ENCODE peak calls at places on chromosomes 16 and 17, in ten cellular contexts. T, F, P, I, X, U, E, D, H and S are unnamed samples.

GRCh38 chr17:69723741-69724140 is 309.2 kb downstream of the MAP2K6 start:
- DNase-seq in T (no peak), X (no peak), F (peak; percentile 16), E (peak; percentile 29), H (peak; percentile 7), D (no peak), I (no peak), U (no peak), P (no peak), S (no peak)

GRCh38 chr16:67833035-67833417 is 9.1 kb upstream of the THAP11 start:
- DNase-seq in P (no peak), E (peak; percentile 83), D (no peak), F (no peak), I (no peak), X (peak; percentile 71), T (no peak), H (no peak), U (no peak), S (no peak)

GRCh38 chr16:79001156-79001997 is 599.2 kb downstream of the MAF start:
- DNase-seq in T (no peak), H (peak; percentile 80), P (no peak), U (peak; percentile 44), I (peak; percentile 15), X (no peak), F (no peak), D (no peak), E (no peak), S (no peak)

GRCh38 chr17:43949777-43950176 is 4.0 kb downstream of the PYY start:
- DNase-seq in I (no peak), P (no peak), D (no peak), T (no peak), H (no peak), X (peak; percentile 29), U (no peak), F (no peak), E (peak; percentile 35), S (no peak)

GRCh38 chr17:45125509-45125908 is 6.8 kb downstream of the PLCD3 start:
- DNase-seq in U (no peak), I (no peak), D (no peak), T (no peak), X (no peak), H (no peak), P (no peak), F (no peak), E (no peak), S (no peak)

GRCh38 chr17:31538080-31538762 is 146.7 kb downstream of the RAB11FIP4 start:
- DNase-seq in H (no peak), E (no peak), X (no peak), U (no peak), D (no peak), T (no peak), P (no peak), F (no peak), I (peak; percentile 62), S (no peak)

GRCh38 chr17:4808378-4808767 is 1.4 kb downstream of the PLD2 start:
- DNase-seq in X (no peak), T (peak; percentile 49), E (peak; percentile 23), D (no peak), H (no peak), P (peak; percentile 70), U (no peak), F (no peak), I (peak; percentile 61), S (peak; percentile 61)

GRCh38 chr17:32636593-32637218 is 149.9 kb downstream of the CDK5R1 start:
- DNase-seq in E (no peak), F (no peak), X (no peak), U (peak; percentile 9), I (no peak), H (no peak), D (no peak), T (no peak), P (no peak), S (no peak)

GRCh38 chr17:55561316-55561972 is 50.2 kb upstream of the SMIM36 start:
- DNase-seq in I (no peak), P (no peak), E (no peak), F (no peak), T (no peak), H (no peak), D (no peak), X (no peak), U (no peak), S (no peak)

GRCh38 chr17:69967910-69968411 is 107.1 kb upstream of the KCNJ16 start:
- DNase-seq in U (no peak), X (peak; percentile 100), F (no peak), T (no peak), I (no peak), P (no peak), E (peak; percentile 94), H (no peak), D (peak; percentile 46), S (no peak)

GRCh38 chr17:43378766-43379165 is 20.0 kb upstream of the ARL4D start:
- DNase-seq in E (no peak), X (no peak), F (no peak), D (no peak), I (no peak), U (no peak), T (no peak), H (no peak), P (no peak), S (no peak)

GRCh38 chr16:2854700-2855309 is 3.2 kb downstream of the PRSS22 start:
- DNase-seq in T (no peak), F (no peak), I (no peak), U (no peak), P (no peak), E (no peak), H (no peak), X (no peak), D (no peak), S (no peak)

GRCh38 chr17:43778337-43779144 is at the start of gene DUSP3:
- DNase-seq in T (peak; percentile 94), X (peak; percentile 92), P (peak; percentile 95), U (peak; percentile 83), E (peak; percentile 94), H (peak; percentile 94), F (peak; percentile 84), D (peak; percentile 65), I (peak; percentile 99), S (peak; percentile 97)

GRCh38 chr16:15773964-15774363 is 82.9 kb downstream of the MYH11 start:
- DNase-seq in I (no peak), P (no peak), D (no peak), U (no peak), H (no peak), F (no peak), T (no peak), X (no peak), E (no peak), S (no peak)

GRCh38 chr17:75317671-75318070 is 28.4 kb upstream of the SLC25A19 start:
- DNase-seq in D (no peak), X (no peak), T (no peak), P (no peak), F (no peak), I (no peak), H (peak; percentile 60), E (no peak), U (no peak), S (no peak)

GRCh38 chr16:49489686-49490320 is 116.2 kb downstream of the C16orf78 start:
- DNase-seq in T (no peak), I (no peak), F (no peak), H (no peak), X (no peak), D (no peak), U (peak; percentile 78), P (no peak), E (no peak), S (no peak)

GRCh38 chr16:65306313-65306712 is 184.4 kb upstream of the CDH11 start:
- DNase-seq in T (no peak), U (no peak), X (peak; percentile 72), P (no peak), I (no peak), F (peak; percentile 90), D (no peak), H (no peak), E (peak; percentile 64), S (no peak)

GRCh38 chr16:28292731-28293588 is 635 bp downstream of the SBK1 start:
- DNase-seq in E (no peak), H (peak; percentile 88), U (peak; percentile 92), I (peak; percentile 81), T (no peak), P (no peak), F (no peak), D (no peak), X (no peak), S (no peak)

GRCh38 chr16:361341-361871 is 8.9 kb upstream of the AXIN1 start:
- DNase-seq in P (no peak), U (peak; percentile 38), I (no peak), H (peak; percentile 44), E (no peak), F (no peak), D (no peak), T (no peak), X (no peak), S (no peak)